ENCODE peak calls at places on chromosomes 3 and 15, in six cellular contexts. I, F, L, H, B and Z are unnamed samples.

GRCh38 chr3:35946121-35946856 is 307.0 kb downstream of the ARPP21 start:
- DNase-seq in L (no peak), I (no peak), F (no peak), B (no peak), H (no peak), Z (no peak)

GRCh38 chr3:48503406-48504050 is 446 bp downstream of the SHISA5 start:
- DNase-seq in B (no peak), F (no peak), I (no peak), L (no peak), H (no peak), Z (no peak)

GRCh38 chr3:51942603-51943450 is 664 bp downstream of the PARP3 start:
- DNase-seq in B (peak; percentile 58), I (peak; percentile 35), L (no peak), H (peak; percentile 24), F (peak; percentile 21), Z (no peak)

GRCh38 chr3:184234224-184234623 is 4.8 kb downstream of the VWA5B2 start:
- DNase-seq in B (no peak), H (no peak), I (no peak), F (no peak), L (no peak), Z (no peak)

GRCh38 chr3:183500981-183501704 is 54.4 kb downstream of the KLHL6 start:
- DNase-seq in B (no peak), H (no peak), I (no peak), L (no peak), F (no peak), Z (no peak)

GRCh38 chr3:152524198-152525140 is 255.7 kb downstream of the MBNL1 start:
- DNase-seq in L (no peak), B (no peak), I (peak; percentile 6), F (no peak), H (no peak), Z (peak; percentile 37)

GRCh38 chr15:80576519-80577090 is 118.5 kb upstream of the ABHD17C start:
- DNase-seq in I (no peak), B (no peak), F (no peak), L (no peak), H (no peak), Z (no peak)

GRCh38 chr3:143119009-143119914 is at the start of gene CHST2:
- DNase-seq in L (peak; percentile 69), H (peak; percentile 61), F (no peak), I (peak; percentile 36), B (peak; percentile 62), Z (peak; percentile 60)